ENCODE peak calls at places on chromosomes 3 and 15, in six cellular contexts. P, H, N, B, O and S are unnamed samples.

GRCh38 chr3:64998317-64998716 is 310.5 kb upstream of the ADAMTS9 start:
- DNase-seq in P (no peak), H (no peak), N (no peak), B (no peak), O (no peak), S (no peak)

GRCh38 chr3:125916376-125916978 is 52.5 kb upstream of the ROPN1B start:
- DNase-seq in P (peak; percentile 88), H (peak; percentile 90), N (peak; percentile 95), B (peak; percentile 94), O (peak; percentile 79), S (peak; percentile 90)

GRCh38 chr3:8972614-8973013 is 9.3 kb upstream of the RAD18 start:
- DNase-seq in P (no peak), H (peak; percentile 40), N (peak; percentile 41), B (peak; percentile 49), O (no peak), S (peak; percentile 64)

GRCh38 chr3:33821989-33822388 is 23.6 kb downstream of the PDCD6IP start:
- DNase-seq in P (no peak), H (no peak), N (no peak), B (no peak), O (no peak), S (no peak)

GRCh38 chr3:23071758-23072157 is 131.4 kb upstream of the UBE2E2 start:
- DNase-seq in P (no peak), H (no peak), N (no peak), B (no peak), O (no peak), S (no peak)

GRCh38 chr15:69542028-69542427 is 89.4 kb downstream of the RPLP1 start:
- DNase-seq in P (no peak), H (no peak), N (no peak), B (no peak), O (no peak), S (no peak)

GRCh38 chr3:32422943-32423342 is 31.3 kb downstream of the CMTM7 start:
- DNase-seq in P (no peak), H (no peak), N (no peak), B (no peak), O (no peak), S (no peak)

GRCh38 chr3:94272030-94272429 is 209.2 kb downstream of the NSUN3 start:
- DNase-seq in P (no peak), H (no peak), N (no peak), B (no peak), O (no peak), S (no peak)

GRCh38 chr15:77497942-77498361 is 77.3 kb downstream of the HMG20A start:
- DNase-seq in P (no peak), H (no peak), N (no peak), B (peak; percentile 32), O (no peak), S (no peak)

GRCh38 chr3:133490468-133491351 is 82.8 kb upstream of the CDV3 start:
- DNase-seq in P (no peak), H (no peak), N (peak; percentile 9), B (no peak), O (no peak), S (no peak)

GRCh38 chr15:39874890-39875549 is 45.0 kb downstream of the GPR176 start:
- DNase-seq in P (no peak), H (peak; percentile 32), N (peak; percentile 36), B (peak; percentile 72), O (peak; percentile 24), S (peak; percentile 62)

GRCh38 chr3:41116851-41117250 is 82.5 kb upstream of the CTNNB1 start:
- DNase-seq in P (no peak), H (no peak), N (no peak), B (no peak), O (no peak), S (no peak)

GRCh38 chr15:83046558-83047127 is 20.4 kb downstream of the BTBD1 start:
- DNase-seq in P (no peak), H (no peak), N (peak; percentile 56), B (peak; percentile 83), O (no peak), S (peak; percentile 47)

GRCh38 chr15:95556225-95556624 is 774.3 kb upstream of the NR2F2 start:
- DNase-seq in P (no peak), H (no peak), N (no peak), B (peak; percentile 41), O (no peak), S (no peak)

GRCh38 chr3:115615451-115615850 is 7.9 kb upstream of the GAP43 start:
- DNase-seq in P (no peak), H (no peak), N (no peak), B (no peak), O (no peak), S (no peak)

GRCh38 chr3:185555101-185555501 is 2.7 kb upstream of the LIPH start:
- DNase-seq in P (no peak), H (no peak), N (no peak), B (no peak), O (no peak), S (no peak)

GRCh38 chr15:63195257-63196023 is 6.0 kb downstream of the RAB8B start:
- DNase-seq in P (no peak), H (no peak), N (no peak), B (no peak), O (no peak), S (no peak)

GRCh38 chr15:42214600-42214999 is 6.5 kb upstream of the VPS39 start:
- DNase-seq in P (no peak), H (no peak), N (no peak), B (no peak), O (no peak), S (no peak)

DNA sequence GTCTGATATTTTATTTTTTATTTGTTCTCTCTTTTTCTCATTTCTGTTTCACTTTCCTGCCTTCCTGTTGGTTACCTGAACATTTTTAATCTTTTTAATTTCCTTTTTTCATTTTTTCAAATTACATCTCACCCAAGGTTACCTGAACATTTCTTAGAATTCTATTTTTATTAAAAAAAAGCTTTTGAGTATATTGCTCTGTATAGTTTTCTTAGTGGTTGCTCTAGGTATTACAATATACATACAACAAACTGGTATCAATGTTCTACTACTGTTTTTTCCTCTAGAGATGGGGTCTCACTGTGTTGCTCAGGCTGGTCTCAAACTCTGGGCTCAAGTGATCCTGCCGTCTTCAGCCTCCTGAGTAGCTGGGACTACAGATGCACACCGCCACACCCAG is 79.4 kb downstream of the DHX30 start:
- DNase-seq in P (no peak), H (no peak), N (no peak), B (no peak), O (no peak), S (no peak)
- TF ChIP-seq CTCF in P (peak; percentile 29), H (no peak), N (peak; percentile 7), B (no peak), O (no peak), S (no peak)

GRCh38 chr3:117549716-117550115 is 840.1 kb downstream of the TUSC7 start:
- DNase-seq in P (no peak), H (no peak), N (no peak), B (no peak), O (no peak), S (no peak)
- TF ChIP-seq CTCF in P (peak; percentile 42), H (peak; percentile 31), N (no peak), B (no peak), O (no peak), S (peak; percentile 25)

DNA sequence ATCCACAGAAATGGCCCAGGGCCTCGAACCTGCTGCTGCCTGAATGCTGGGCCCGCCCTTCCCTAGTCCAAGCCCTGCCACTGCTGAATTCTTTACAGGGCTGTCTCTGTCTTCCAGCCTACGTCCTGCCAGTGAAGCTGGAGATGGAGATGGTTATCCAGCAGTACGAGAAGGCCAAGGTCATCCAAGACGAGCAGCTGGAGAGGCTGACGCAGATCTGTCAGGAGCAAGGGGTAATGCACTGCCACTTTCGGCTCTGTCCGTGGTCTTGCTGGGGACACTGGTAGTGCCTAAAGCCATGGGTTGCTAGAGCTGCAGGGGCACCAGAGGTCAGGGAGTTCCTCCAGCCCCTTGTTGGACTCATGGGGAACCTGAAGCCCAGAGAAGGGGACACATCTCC is 115.7 kb downstream of the TMEM266 start:
- DNase-seq in P (no peak), H (no peak), N (no peak), B (no peak), O (no peak), S (no peak)
- TF ChIP-seq CTCF in P (no peak), H (no peak), N (no peak), B (no peak), O (no peak), S (no peak)

DNA sequence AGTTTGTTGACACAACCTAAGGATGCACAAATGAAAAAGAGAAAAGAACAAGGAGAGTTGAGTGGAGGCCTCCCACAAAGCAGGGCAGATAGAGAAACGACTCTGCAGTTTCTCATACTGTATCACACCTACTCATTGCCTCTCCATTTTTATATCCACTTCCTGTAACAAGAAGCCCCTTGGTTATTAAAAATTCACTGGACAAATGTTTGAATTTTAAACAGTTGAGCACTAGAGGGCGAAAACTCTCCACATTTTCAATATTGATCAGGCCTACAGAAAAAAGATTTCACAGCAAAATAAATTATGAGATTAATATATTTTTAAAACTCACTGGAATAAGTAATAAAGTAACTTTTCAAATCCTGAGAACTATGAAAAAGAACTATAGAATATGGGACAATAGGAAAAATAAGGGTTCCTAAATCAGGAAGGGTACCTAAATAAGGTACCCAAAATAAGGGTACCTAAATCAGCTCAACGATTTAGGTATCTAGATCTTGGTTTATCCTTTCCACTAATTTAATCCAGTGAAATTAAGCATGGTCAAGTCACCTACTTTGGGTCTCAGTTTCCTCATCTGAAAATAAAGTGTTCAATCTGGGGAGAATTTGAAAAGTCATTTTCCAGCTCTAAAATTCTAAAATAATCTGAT is 47.0 kb upstream of the PPIB start:
- DNase-seq in P (peak; percentile 61), H (peak; percentile 64), N (peak; percentile 11), B (peak; percentile 69), O (peak; percentile 33), S (peak; percentile 35)
- TF ChIP-seq CTCF in P (peak; percentile 73), H (peak; percentile 92), N (peak; percentile 32), B (peak; percentile 45), O (peak; percentile 76), S (peak; percentile 43)